ENCODE peak calls at places on chromosome 18, in four cellular contexts. R is neural progenitor cell; A is CD8-positive, alpha-beta memory T cell; T is fibroblast of villous mesenchyme. B is an unnamed sample.

GRCh38 chr18:13461488-13461887 is 242.9 kb downstream of the LDLRAD4 start:
- DNase-seq in T (peak), A (no peak), R (no peak), B (no peak)

GRCh38 chr18:22026889-22027288 is 142.5 kb upstream of the GATA6 start:
- DNase-seq in R (no peak), T (no peak), A (no peak), B (no peak)

GRCh38 chr18:79788096-79789085 is 9.3 kb upstream of the KCNG2 start:
- DNase-seq in A (peak), T (no peak), R (peak), B (no peak)

GRCh38 chr18:12291690-12292089 is 16.4 kb upstream of the TUBB6 start:
- DNase-seq in R (no peak), T (no peak), A (no peak), B (no peak)

GRCh38 chr18:48355526-48356115 is 53.6 kb downstream of the ZBTB7C start:
- DNase-seq in A (no peak), R (no peak), T (no peak), B (no peak)

GRCh38 chr18:43248610-43249249 is 28.6 kb downstream of the SYT4 start:
- DNase-seq in R (no peak), A (no peak), T (no peak), B (no peak)

GRCh38 chr18:49894827-49895226 is 81.5 kb upstream of the ACAA2 start:
- DNase-seq in A (no peak), T (no peak), R (no peak), B (no peak)

GRCh38 chr18:62525611-62526010 is 2.8 kb downstream of the ZCCHC2 start:
- DNase-seq in T (no peak), A (no peak), R (no peak), B (no peak)

GRCh38 chr18:48667276-48668254 is 128.7 kb downstream of the CTIF start:
- DNase-seq in A (no peak), T (no peak), R (peak), B (peak)

GRCh38 chr18:79845164-79845563 is 47.4 kb downstream of the KCNG2 start:
- DNase-seq in R (no peak), T (no peak), A (no peak), B (no peak)

GRCh38 chr18:499351-500229 is 911 bp downstream of the COLEC12 start:
- DNase-seq in R (peak), T (peak), A (no peak), B (peak)

GRCh38 chr18:43283299-43283698 is 6.0 kb upstream of the SYT4 start:
- DNase-seq in T (no peak), A (no peak), R (no peak), B (no peak)

GRCh38 chr18:74946646-74947045 is 262.3 kb downstream of the PTGR3 start:
- DNase-seq in R (no peak), T (no peak), A (no peak), B (no peak)

GRCh38 chr18:11071300-11071699 is 78.1 kb downstream of the PIEZO2 start:
- DNase-seq in T (no peak), R (no peak), A (no peak), B (no peak)

GRCh38 chr18:8654482-8655451 is 45.5 kb downstream of the RAB12 start:
- DNase-seq in T (peak), A (no peak), R (no peak), B (peak)

GRCh38 chr18:13605901-13606300 is 120.5 kb downstream of the FAM210A start:
- DNase-seq in R (no peak), A (no peak), T (no peak), B (no peak)

GRCh38 chr18:74281011-74281638 is 10.6 kb downstream of the CYB5A start:
- DNase-seq in R (peak), A (no peak), T (no peak), B (no peak)

GRCh38 chr18:33757037-33757436 is 179.0 kb downstream of the ASXL3 start:
- DNase-seq in T (peak), R (no peak), A (no peak), B (no peak)

GRCh38 chr18:70559446-70559845 is 270.6 kb downstream of the SOCS6 start:
- DNase-seq in T (no peak), R (no peak), A (no peak), B (no peak)

GRCh38 chr18:63697261-63697660 is 5.5 kb upstream of the SERPINB11 start:
- DNase-seq in A (no peak), T (peak), R (no peak), B (no peak)

GRCh38 chr18:55501594-55502345 is 86.2 kb downstream of the TCF4 start:
- DNase-seq in T (no peak), A (no peak), R (peak), B (no peak)

GRCh38 chr18:25233582-25234362 is 118.2 kb downstream of the ZNF521 start:
- DNase-seq in A (no peak), T (peak), R (no peak), B (no peak)

GRCh38 chr18:3816601-3817363 is 366.8 kb downstream of the TGIF1 start:
- DNase-seq in A (no peak), T (peak), R (no peak), B (peak)

GRCh38 chr18:32373995-32374394 is 96.7 kb downstream of the GAREM1 start:
- DNase-seq in T (peak), R (no peak), A (no peak), B (peak)

GRCh38 chr18:25349131-25349925 is 2.6 kb downstream of the ZNF521 start:
- DNase-seq in A (no peak), R (peak), T (peak), B (peak)

GRCh38 chr18:79955302-79956075 is 4.0 kb upstream of the SLC66A2 start:
- DNase-seq in R (no peak), A (no peak), T (peak), B (no peak)

GRCh38 chr18:54718436-54718773 is 109.9 kb upstream of the RAB27B start:
- DNase-seq in T (no peak), A (no peak), R (no peak), B (no peak)

GRCh38 chr18:3481696-3482210 is 31.8 kb downstream of the TGIF1 start:
- DNase-seq in T (peak), R (peak), A (no peak), B (peak)

GRCh38 chr18:68623342-68623741 is 91.6 kb downstream of the TMX3 start:
- DNase-seq in A (no peak), T (peak), R (peak), B (peak)

DNA sequence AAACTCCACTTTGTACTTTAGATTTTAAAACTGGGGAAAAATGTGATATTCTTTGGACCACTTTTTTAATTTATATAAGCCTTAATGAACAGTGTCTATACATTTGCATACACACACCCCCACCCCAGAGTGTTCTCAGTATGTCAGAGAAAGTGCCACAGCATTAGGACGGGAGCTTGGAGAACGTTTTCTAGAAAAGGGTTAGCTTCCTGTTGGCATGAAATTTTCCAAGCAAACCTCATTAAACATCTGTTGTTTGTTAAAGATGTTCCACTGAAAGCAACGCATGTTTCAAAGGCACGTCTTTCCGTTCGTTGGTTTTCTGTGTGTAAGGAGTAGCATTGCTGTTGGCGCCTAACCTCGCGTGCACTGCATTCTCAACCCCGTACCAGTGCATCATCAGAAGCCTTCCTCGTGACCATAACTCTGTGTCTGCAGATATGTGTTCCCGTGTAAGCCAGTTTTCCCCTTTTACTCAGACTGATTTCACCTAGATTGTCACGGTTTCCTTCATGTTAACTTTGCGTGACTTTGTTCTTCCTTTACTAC is 228.5 kb downstream of the ALPK2 start:
- DNase-seq in T (peak), A (no peak), R (no peak), B (peak)
- H3K4me3 ChIP-seq in T (no peak), A (peak), R (no peak), B (no peak)

GRCh38 chr18:77271720-77272481 is 22.3 kb downstream of the GALR1 start:
- DNase-seq in A (no peak), R (no peak), T (peak), B (no peak)
- H3K4me3 ChIP-seq in A (no peak), R (no peak), T (no peak), B (no peak)

DNA sequence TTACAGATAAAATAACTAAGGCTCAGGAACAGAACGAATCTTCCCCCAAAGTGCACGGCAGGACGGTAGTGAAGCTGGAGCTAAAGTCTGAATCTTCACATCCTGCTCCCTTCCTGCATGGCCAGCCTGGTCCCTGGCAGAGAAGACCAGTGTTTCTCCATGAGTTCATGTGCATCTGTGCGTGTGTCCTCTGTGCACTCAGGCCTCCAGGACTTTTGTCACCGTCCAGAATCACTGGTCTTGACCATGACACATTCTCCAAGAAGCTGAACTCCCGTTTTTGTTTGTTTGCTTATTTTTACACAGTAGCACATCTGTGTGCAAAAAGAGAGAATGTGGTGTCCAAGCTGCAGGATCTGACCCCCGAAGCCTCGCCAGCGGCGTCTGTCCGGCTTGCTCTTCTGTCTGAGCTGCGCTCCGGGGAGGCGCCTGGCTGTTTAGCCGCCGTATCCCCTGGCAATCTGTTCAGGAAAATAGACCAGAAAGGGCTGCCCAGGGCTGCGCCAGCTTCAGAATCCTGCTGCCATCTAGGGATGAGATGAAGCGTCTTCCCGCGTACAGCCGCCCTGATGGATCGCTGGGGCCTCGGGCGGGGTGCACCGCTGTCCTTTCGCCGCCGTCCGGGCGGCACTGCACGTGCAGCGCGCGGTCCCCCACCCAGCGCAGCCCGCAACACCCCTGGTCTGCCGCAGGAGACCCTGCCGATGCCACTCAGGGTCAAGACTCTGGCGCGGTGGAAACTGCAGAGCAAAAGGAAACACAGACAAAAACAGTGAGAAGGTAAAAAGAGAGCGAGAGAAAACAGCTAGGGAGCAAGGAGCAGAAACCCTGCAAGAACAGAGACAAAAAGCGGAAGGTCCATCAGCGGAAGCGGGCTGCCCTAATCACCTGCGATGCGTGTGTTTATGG is 2113.6 kb upstream of the PIK3C3 start:
- DNase-seq in R (peak), A (no peak), T (peak), B (peak)
- H3K4me3 ChIP-seq in R (peak), A (no peak), T (peak), B (peak)

DNA sequence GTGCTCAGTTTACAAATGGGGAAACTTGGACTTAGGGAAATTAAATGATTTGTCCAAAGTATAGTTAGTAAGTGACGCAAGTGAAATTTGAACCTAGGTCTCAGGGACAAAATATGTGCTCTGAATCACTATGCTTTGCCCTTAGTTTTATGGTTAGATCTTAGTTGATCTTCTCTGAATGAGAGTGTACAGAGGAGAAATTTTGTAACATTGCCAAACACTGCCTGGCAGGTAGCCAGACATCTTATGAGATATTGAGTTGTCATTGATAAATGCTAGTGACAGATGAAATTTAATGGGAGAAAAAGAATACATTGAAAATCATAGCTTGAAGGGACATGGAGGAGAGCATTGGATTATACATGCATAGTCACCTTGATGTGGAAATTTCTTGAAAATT is 91.4 kb downstream of the GALNT1 start:
- DNase-seq in R (no peak), T (peak), A (no peak), B (peak)
- H3K4me3 ChIP-seq in R (no peak), T (no peak), A (no peak), B (no peak)

GRCh38 chr18:38606841-38607240 is 1041.2 kb upstream of the CELF4 start:
- DNase-seq in T (no peak), A (no peak), R (no peak), B (no peak)

GRCh38 chr18:38612904-38613303 is 1047.3 kb upstream of the CELF4 start:
- DNase-seq in A (no peak), R (no peak), T (no peak), B (no peak)

GRCh38 chr18:38611036-38611964 is 1045.7 kb upstream of the CELF4 start:
- DNase-seq in T (no peak), R (no peak), A (no peak), B (no peak)
- H3K4me3 ChIP-seq in T (no peak), R (no peak), A (no peak), B (no peak)

DNA sequence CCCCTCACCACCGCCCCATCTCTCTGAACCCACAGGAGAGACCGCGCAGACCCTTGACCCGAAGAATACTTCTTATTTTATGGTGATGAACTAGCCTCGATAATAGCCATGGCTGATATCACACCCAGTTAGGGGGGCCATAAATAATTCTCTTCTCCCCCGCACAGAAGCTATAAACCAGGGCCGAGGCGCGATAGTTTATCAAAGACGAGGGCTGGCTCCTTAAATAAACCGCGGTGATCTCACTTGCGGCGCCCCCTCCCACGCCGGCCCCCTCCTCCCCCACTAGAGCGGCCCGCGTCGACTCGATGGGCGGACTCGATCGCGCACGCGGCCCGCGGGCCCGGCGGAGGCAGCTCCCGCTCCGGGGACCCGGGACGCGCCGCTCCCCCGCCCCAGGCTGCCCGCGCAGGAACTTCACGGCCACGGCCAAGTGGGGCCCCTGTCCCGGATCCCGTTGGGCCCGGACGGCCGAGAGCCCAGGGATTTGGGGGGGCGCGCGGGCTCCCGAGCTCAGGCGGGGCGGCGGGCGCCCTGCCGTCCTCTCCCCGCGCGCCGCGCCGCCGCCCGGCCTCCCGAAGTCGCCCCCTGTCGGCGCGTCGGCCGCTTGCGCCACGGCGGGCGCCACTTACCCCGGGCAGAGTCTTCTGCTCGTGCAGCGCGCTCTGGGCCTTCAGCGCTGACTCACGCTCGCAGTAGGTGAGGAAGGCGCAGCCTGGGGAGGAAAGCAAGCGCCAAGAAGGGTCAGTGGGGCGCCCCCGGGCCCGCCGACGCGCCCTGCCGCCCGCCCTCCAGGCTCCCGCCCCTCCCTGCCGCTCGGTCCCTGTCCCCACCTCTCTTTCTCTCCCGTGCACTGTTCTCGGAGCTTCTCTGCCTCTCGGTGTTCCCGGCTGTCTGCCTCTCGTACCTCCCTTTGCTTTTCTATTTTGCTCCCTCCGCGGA is 80.4 kb downstream of the CELF4 start:
- DNase-seq in R (peak), T (no peak), A (no peak), B (peak)
- H3K4me3 ChIP-seq in R (peak), T (no peak), A (no peak), B (no peak)